ENCODE peak calls at places on chromosomes 13 and 19, in nine cellular contexts. P is fibroblast of villous mesenchyme, Q is thoracic aorta, O is right lobe of liver, C is lung, J is AG04450, V is PC-3, A is left ventricle myocardium inferior, K is cardiac fibroblast. G is an unnamed sample.

GRCh38 chr19:15449620-15450527 is at the start of gene WIZ:
- DNase-seq in P (peak), Q (no peak), O (peak), C (peak), J (peak), V (peak), A (peak), K (peak), G (peak)

GRCh38 chr19:38233740-38234251 is 9.8 kb upstream of the DPF1 start:
- DNase-seq in P (peak), Q (no peak), O (peak), C (peak), J (peak), V (peak), A (peak), K (peak), G (no peak)

GRCh38 chr13:26502826-26503225 is 54.7 kb upstream of the WASF3 start:
- DNase-seq in P (peak), Q (no peak), O (no peak), C (no peak), J (peak), V (peak), A (no peak), K (peak), G (no peak)

GRCh38 chr13:108962652-108963051 is 333.2 kb downstream of the MYO16 start:
- DNase-seq in P (no peak), Q (no peak), O (no peak), C (no peak), J (no peak), V (no peak), A (no peak), K (peak), G (no peak)

GRCh38 chr13:30157616-30157993 is 149.7 kb downstream of the KATNAL1 start:
- DNase-seq in P (no peak), Q (no peak), O (no peak), C (no peak), J (no peak), V (no peak), A (no peak), K (no peak), G (no peak)

GRCh38 chr13:51305558-51305957 is 33.9 kb upstream of the SERPINE3 start:
- DNase-seq in P (no peak), Q (no peak), O (no peak), C (no peak), J (no peak), V (no peak), A (no peak), K (no peak), G (no peak)

GRCh38 chr19:31002852-31003251 is 346.4 kb downstream of the TSHZ3 start:
- DNase-seq in P (no peak), Q (no peak), O (no peak), C (no peak), J (no peak), V (no peak), A (no peak), K (no peak), G (no peak)

GRCh38 chr13:57624565-57625435 is 6.7 kb upstream of the PCDH17 start:
- DNase-seq in P (peak), Q (no peak), O (no peak), C (peak), J (no peak), V (peak), A (no peak), K (peak), G (peak)

GRCh38 chr13:45548281-45548680 is 67.3 kb downstream of the ERICH6B start:
- DNase-seq in P (no peak), Q (no peak), O (no peak), C (no peak), J (no peak), V (no peak), A (no peak), K (no peak), G (no peak)

GRCh38 chr13:44565881-44566280 is 10.2 kb downstream of the TSC22D1 start:
- DNase-seq in P (no peak), Q (no peak), O (no peak), C (no peak), J (no peak), V (no peak), A (no peak), K (no peak), G (no peak)

GRCh38 chr19:6678690-6679109 is 8.7 kb upstream of the TNFSF14 start:
- DNase-seq in P (no peak), Q (no peak), O (no peak), C (no peak), J (no peak), V (peak), A (no peak), K (no peak), G (no peak)

GRCh38 chr13:113425931-113426590 is 27.2 kb downstream of the ADPRHL1 start:
- DNase-seq in P (no peak), Q (no peak), O (no peak), C (no peak), J (no peak), V (peak), A (no peak), K (no peak), G (no peak)

GRCh38 chr19:18453269-18454024 is 15.5 kb upstream of the ISYNA1 start:
- DNase-seq in P (peak), Q (no peak), O (no peak), C (no peak), J (no peak), V (peak), A (no peak), K (no peak), G (no peak)

GRCh38 chr19:6229951-6230712 is 49.6 kb downstream of the MLLT1 start:
- DNase-seq in P (no peak), Q (no peak), O (peak), C (no peak), J (no peak), V (no peak), A (peak), K (no peak), G (no peak)

GRCh38 chr13:61777902-61778301 is 362.3 kb upstream of the PCDH20 start:
- DNase-seq in P (no peak), Q (no peak), O (no peak), C (no peak), J (no peak), V (no peak), A (no peak), K (peak), G (no peak)

GRCh38 chr13:110132178-110132975 is 174.6 kb downstream of the COL4A1 start:
- DNase-seq in P (no peak), Q (no peak), O (no peak), C (peak), J (no peak), V (no peak), A (no peak), K (no peak), G (no peak)

GRCh38 chr13:28034256-28034655 is 45.8 kb upstream of the URAD start:
- DNase-seq in P (no peak), Q (no peak), O (no peak), C (no peak), J (no peak), V (no peak), A (no peak), K (no peak), G (no peak)

GRCh38 chr19:24033308-24033961 is 53.6 kb upstream of the ZNF254 start:
- DNase-seq in P (peak), Q (peak), O (peak), C (peak), J (peak), V (peak), A (peak), K (peak), G (peak)

GRCh38 chr13:39417643-39418042 is 185.3 kb downstream of the LHFPL6 start:
- DNase-seq in P (peak), Q (no peak), O (no peak), C (no peak), J (no peak), V (peak), A (no peak), K (peak), G (no peak)

GRCh38 chr19:44617481-44617880 is 4.1 kb downstream of the IGSF23 start:
- DNase-seq in P (no peak), Q (no peak), O (no peak), C (no peak), J (no peak), V (no peak), A (no peak), K (no peak), G (no peak)

GRCh38 chr19:30593358-30593757 is 221.2 kb downstream of the ZNF536 start:
- DNase-seq in P (no peak), Q (peak), O (no peak), C (no peak), J (no peak), V (no peak), A (no peak), K (no peak), G (no peak)

GRCh38 chr19:56839665-56840451 is 668 bp downstream of the PEG3 start:
- DNase-seq in P (peak), Q (peak), O (peak), C (peak), J (no peak), V (peak), A (peak), K (peak), G (no peak)

GRCh38 chr13:102917019-102917418 is 71.2 kb downstream of the ERCC5 start:
- DNase-seq in P (no peak), Q (no peak), O (no peak), C (no peak), J (no peak), V (no peak), A (no peak), K (no peak), G (no peak)

GRCh38 chr19:18414504-18415176 is 4.6 kb upstream of the SSBP4 start:
- DNase-seq in P (peak), Q (no peak), O (peak), C (no peak), J (no peak), V (no peak), A (peak), K (no peak), G (no peak)

GRCh38 chr13:114108141-114108761 is 24.2 kb downstream of the RASA3 start:
- DNase-seq in P (no peak), Q (no peak), O (peak), C (no peak), J (no peak), V (no peak), A (no peak), K (no peak), G (no peak)

GRCh38 chr13:44021422-44021821 is 141.7 kb downstream of the LACC1 start:
- DNase-seq in P (no peak), Q (no peak), O (no peak), C (no peak), J (no peak), V (peak), A (no peak), K (no peak), G (no peak)

GRCh38 chr13:87680298-87680697 is 9.1 kb downstream of the SLITRK5 start:
- DNase-seq in P (no peak), Q (no peak), O (no peak), C (no peak), J (no peak), V (peak), A (no peak), K (no peak), G (no peak)

GRCh38 chr13:23741879-23742510 is 147.2 kb downstream of the MIPEP start:
- DNase-seq in P (no peak), Q (no peak), O (no peak), C (no peak), J (no peak), V (peak), A (no peak), K (no peak), G (no peak)

GRCh38 chr13:30153871-30154426 is 153.4 kb downstream of the KATNAL1 start:
- DNase-seq in P (peak), Q (no peak), O (no peak), C (no peak), J (no peak), V (no peak), A (no peak), K (no peak), G (no peak)

GRCh38 chr19:53158119-53158656 is 665 bp downstream of the ZNF347 start:
- DNase-seq in P (peak), Q (no peak), O (peak), C (peak), J (no peak), V (peak), A (peak), K (peak), G (peak)

GRCh38 chr13:50437252-50437651 is 406.2 kb downstream of the DLEU7 start:
- DNase-seq in P (peak), Q (no peak), O (no peak), C (no peak), J (peak), V (no peak), A (no peak), K (no peak), G (no peak)

GRCh38 chr19:38375748-38376147 is 1.4 kb downstream of the PSMD8 start:
- DNase-seq in P (peak), Q (no peak), O (no peak), C (no peak), J (no peak), V (no peak), A (peak), K (peak), G (no peak)

GRCh38 chr13:72983085-72983768 is 75.6 kb upstream of the KLF5 start:
- DNase-seq in P (peak), Q (no peak), O (no peak), C (peak), J (peak), V (no peak), A (no peak), K (peak), G (no peak)

GRCh38 chr13:41674246-41674645 is 216.9 kb downstream of the RGCC start:
- DNase-seq in P (no peak), Q (no peak), O (no peak), C (no peak), J (no peak), V (no peak), A (no peak), K (no peak), G (no peak)

GRCh38 chr13:28501547-28501946 is 6.6 kb upstream of the FLT1 start:
- DNase-seq in P (no peak), Q (no peak), O (peak), C (no peak), J (no peak), V (no peak), A (peak), K (no peak), G (no peak)

DNA sequence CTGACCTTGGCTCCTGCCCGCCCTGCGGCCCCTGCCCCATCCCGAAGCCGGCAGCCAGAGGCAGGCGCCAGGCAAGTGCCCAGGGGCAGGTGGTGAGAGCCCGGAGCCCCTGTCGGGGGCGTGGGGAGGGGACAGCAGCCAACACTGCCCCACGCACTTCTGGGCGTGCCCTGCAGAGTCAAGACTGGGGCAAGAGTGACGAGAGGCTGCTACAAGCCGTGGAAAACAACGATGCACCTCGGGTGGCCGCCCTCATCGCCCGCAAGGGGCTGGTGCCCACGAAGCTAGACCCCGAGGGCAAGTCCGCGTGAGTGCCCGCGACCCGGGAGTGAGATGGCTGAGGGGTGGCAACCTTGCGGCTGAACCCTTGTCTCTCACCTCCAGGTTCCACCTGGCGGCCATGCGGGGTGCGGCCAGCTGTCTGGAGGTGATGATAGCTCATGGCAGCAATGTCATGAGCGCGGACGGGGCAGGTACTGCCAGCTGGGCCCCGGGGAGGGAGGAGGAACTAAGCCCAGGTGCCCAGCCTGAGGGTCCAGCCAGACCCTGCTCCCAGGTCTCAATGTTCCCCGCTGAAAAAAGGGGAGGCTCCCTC is 17.3 kb downstream of the ANKRD24 start:
- DNase-seq in P (no peak), Q (no peak), O (no peak), C (no peak), J (no peak), V (no peak), A (no peak), K (no peak), G (no peak)
- TF ChIP-seq CTCF in P (no peak), Q (no peak), O (no peak), C (no peak), J (no peak), V (no peak), A (no peak), K (no peak), G (peak)

GRCh38 chr19:49113762-49114629 is at the start of gene LIN7B:
- DNase-seq in P (peak), Q (no peak), O (no peak), C (no peak), J (no peak), V (peak), A (peak), K (peak), G (peak)
- TF ChIP-seq CTCF in P (peak), Q (peak), O (peak), C (peak), J (peak), V (peak), A (peak), K (no peak), G (no peak)

GRCh38 chr13:20288561-20288960 is 56.4 kb upstream of the GJB6 start:
- DNase-seq in P (no peak), Q (no peak), O (no peak), C (no peak), J (no peak), V (no peak), A (no peak), K (no peak), G (no peak)
- TF ChIP-seq CTCF in P (no peak), Q (no peak), O (no peak), C (no peak), J (no peak), V (no peak), A (no peak), K (no peak), G (no peak)

GRCh38 chr19:57888494-57889231 is at the start of gene ZNF814:
- DNase-seq in P (peak), Q (peak), O (peak), C (peak), J (peak), V (no peak), A (peak), K (peak), G (peak)
- TF ChIP-seq CTCF in P (peak), Q (peak), O (peak), C (no peak), J (peak), V (peak), A (peak), K (no peak), G (peak)

GRCh38 chr13:99339736-99340392 is 32.7 kb upstream of the GPR183 start:
- DNase-seq in P (peak), Q (no peak), O (no peak), C (no peak), J (no peak), V (no peak), A (no peak), K (peak), G (no peak)
- TF ChIP-seq CTCF in P (no peak), Q (no peak), O (no peak), C (no peak), J (no peak), V (no peak), A (no peak), K (no peak), G (no peak)

DNA sequence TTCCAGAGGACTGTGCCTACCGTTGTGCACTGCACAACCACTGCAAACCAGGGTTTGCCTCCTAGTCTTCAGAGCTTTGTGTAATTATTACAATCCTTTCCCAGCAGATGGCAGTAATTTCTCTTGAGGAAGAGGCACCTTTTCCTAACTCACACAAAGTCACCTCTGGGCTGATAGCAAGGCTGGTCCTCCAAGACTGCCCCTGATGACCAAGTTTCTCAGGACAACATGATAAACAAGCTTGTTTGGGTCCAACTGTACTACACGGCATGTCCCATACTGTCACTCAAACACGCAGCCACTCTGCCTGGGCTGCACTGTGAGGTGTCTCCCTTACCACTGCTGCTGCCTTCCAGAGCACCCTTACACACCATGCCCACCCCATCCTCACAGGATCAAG is 39.3 kb downstream of the RFXAP start:
- DNase-seq in P (peak), Q (no peak), O (no peak), C (no peak), J (peak), V (peak), A (no peak), K (peak), G (no peak)
- TF ChIP-seq CTCF in P (peak), Q (peak), O (peak), C (peak), J (peak), V (peak), A (peak), K (peak), G (peak)

DNA sequence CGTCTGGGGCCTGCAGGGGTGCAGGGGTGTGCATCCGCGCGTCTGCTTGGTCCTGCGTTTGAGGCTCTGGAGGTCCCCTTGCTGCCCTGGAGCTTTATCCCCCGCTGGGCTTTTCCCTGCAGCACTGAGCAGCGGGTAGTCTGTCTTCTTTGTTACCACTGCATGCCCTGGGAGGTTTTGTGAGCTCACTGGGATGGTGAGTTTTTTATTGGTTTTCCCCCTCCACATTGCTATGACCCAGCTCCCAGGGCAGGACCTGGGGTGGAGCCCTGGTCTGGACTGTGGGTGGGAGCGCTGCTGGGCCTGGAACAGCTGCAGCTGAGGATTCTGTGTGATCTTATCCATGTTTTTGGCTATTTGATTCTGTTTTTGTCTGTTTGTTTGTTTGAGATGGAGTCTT is 2.8 kb upstream of the ZNF628 start:
- DNase-seq in P (peak), Q (no peak), O (no peak), C (no peak), J (no peak), V (no peak), A (no peak), K (no peak), G (no peak)
- TF ChIP-seq CTCF in P (no peak), Q (no peak), O (no peak), C (no peak), J (no peak), V (no peak), A (no peak), K (no peak), G (no peak)

DNA sequence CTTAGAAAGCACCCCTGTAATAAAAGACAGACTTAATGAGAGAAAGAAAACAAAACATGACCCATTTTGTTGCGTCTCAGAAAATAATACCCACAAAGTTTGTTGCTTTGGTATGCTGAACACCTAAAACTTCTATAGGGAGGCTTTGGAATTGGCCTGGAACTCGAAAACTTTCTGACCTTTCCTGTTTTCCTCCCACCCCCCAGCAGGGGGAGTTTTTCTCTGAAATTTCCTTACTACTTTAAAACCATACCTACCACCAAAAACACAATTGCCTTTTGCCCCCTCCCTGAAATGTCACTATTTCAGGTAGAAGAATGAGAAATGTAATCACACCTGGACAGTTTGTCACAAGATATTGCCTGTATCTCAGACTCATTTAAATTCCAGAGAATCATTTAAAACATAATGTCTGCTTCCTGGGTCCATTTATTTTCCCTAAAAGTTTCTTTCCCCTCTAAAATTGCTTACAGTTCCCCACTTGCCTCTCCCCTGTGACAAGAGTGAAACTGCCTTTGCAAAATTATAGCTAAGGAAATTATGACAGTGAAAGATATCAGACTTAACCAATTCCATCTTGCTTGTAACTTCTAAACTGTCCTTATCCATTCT is 2700.2 kb downstream of the PCDH9 start:
- DNase-seq in P (no peak), Q (no peak), O (no peak), C (no peak), J (no peak), V (peak), A (no peak), K (peak), G (no peak)
- TF ChIP-seq CTCF in P (peak), Q (no peak), O (peak), C (no peak), J (peak), V (peak), A (peak), K (peak), G (peak)

G was measured in mesothelial cell of epicardium.